ENCODE peak calls at places on chromosome 2, in seven cellular contexts. One of them, this sample, is unnamed.

GRCh38 chr2:113015655-113016054 is 10.4 kb downstream of the IL36A start:
- DNase-seq in H1: no peak
- DNase-seq in H9: no peak
- DNase-seq in mesendoderm: no peak
- DNase-seq in trophoblast cell: no peak
- DNase-seq in IMR-90: no peak
- DNase-seq in neuronal stem cell: no peak
- DNase-seq in this sample: no peak

GRCh38 chr2:207516206-207516605 is 13.6 kb upstream of the CREB1 start:
- DNase-seq in mesendoderm: no peak
- DNase-seq in H1: no peak
- DNase-seq in IMR-90: no peak
- DNase-seq in H9: no peak
- DNase-seq in neuronal stem cell: no peak
- DNase-seq in trophoblast cell: no peak
- DNase-seq in this sample: no peak

GRCh38 chr2:233714164-233714563 is 1.5 kb downstream of the UGT1A5 start:
- DNase-seq in H9: no peak
- DNase-seq in trophoblast cell: no peak
- DNase-seq in H1: no peak
- DNase-seq in neuronal stem cell: no peak
- DNase-seq in mesendoderm: no peak
- DNase-seq in IMR-90: no peak
- DNase-seq in this sample: no peak

GRCh38 chr2:41199320-41199719 is 747.4 kb upstream of the SLC8A1 start:
- DNase-seq in IMR-90: no peak
- DNase-seq in H9: no peak
- DNase-seq in mesendoderm: no peak
- DNase-seq in trophoblast cell: no peak
- DNase-seq in H1: no peak
- DNase-seq in neuronal stem cell: no peak
- DNase-seq in this sample: no peak

GRCh38 chr2:120866483-120867140 is 130.9 kb downstream of the GLI2 start:
- DNase-seq in trophoblast cell: peak
- DNase-seq in H9: no peak
- DNase-seq in IMR-90: no peak
- DNase-seq in H1: no peak
- DNase-seq in neuronal stem cell: no peak
- DNase-seq in mesendoderm: no peak
- DNase-seq in this sample: no peak

GRCh38 chr2:127174977-127175376 is 45.1 kb downstream of the CYP27C1 start:
- DNase-seq in H1: no peak
- DNase-seq in neuronal stem cell: no peak
- DNase-seq in IMR-90: peak
- DNase-seq in H9: no peak
- DNase-seq in mesendoderm: no peak
- DNase-seq in trophoblast cell: no peak
- DNase-seq in this sample: peak

GRCh38 chr2:13558368-13558767 is 841.6 kb downstream of the TRIB2 start:
- DNase-seq in mesendoderm: peak
- DNase-seq in trophoblast cell: no peak
- DNase-seq in IMR-90: peak
- DNase-seq in H9: no peak
- DNase-seq in neuronal stem cell: no peak
- DNase-seq in H1: no peak
- DNase-seq in this sample: peak

GRCh38 chr2:194819367-194819766 is 837.7 kb upstream of the SLC39A10 start:
- DNase-seq in IMR-90: no peak
- DNase-seq in H9: no peak
- DNase-seq in mesendoderm: peak
- DNase-seq in neuronal stem cell: peak
- DNase-seq in trophoblast cell: no peak
- DNase-seq in H1: no peak
- DNase-seq in this sample: no peak

DNA sequence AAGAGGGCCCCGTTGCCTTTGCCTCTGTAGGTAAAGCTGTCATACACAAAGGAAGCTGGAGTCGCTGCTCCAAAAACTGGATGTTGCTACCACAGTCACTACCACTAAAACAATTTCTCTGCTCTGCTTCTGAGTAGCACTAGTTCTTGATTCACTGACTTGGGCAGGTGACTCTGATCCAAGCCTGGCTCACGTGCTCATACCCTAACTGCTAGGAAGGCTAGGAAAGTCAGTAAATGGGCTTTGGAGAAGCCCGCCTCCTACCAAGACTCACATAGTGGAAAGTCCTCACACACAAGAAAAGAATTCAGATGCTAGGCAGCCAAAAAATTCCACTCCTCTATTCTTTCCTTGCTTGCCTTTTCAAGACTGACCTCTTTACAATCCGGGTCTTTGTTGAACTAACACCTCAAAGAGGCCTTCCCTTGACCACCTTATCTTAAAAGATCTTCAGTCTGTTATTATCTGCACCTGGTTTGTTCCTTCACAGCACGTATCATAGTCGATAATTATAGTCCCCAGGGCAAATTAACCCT is 11.4 kb upstream of the DYNC1I2 start:
- DNase-seq in mesendoderm: peak
- DNase-seq in IMR-90: no peak
- DNase-seq in H9: no peak
- DNase-seq in neuronal stem cell: peak
- DNase-seq in H1: no peak
- DNase-seq in trophoblast cell: peak
- DNase-seq in this sample: no peak
- H2AK5ac ChIP-seq in mesendoderm: no peak
- H2AK5ac ChIP-seq in IMR-90: no peak
- H2AK5ac ChIP-seq in H9: no peak
- H2AK5ac ChIP-seq in neuronal stem cell: no peak
- H2AK5ac ChIP-seq in H1: no peak
- H2AK5ac ChIP-seq in trophoblast cell: no peak
- H2AK5ac ChIP-seq in this sample: no peak

GRCh38 chr2:168058675-168059074 is 188.7 kb downstream of the STK39 start:
- DNase-seq in IMR-90: no peak
- DNase-seq in trophoblast cell: no peak
- DNase-seq in H1: no peak
- DNase-seq in mesendoderm: no peak
- DNase-seq in neuronal stem cell: no peak
- DNase-seq in H9: no peak
- DNase-seq in this sample: no peak

GRCh38 chr2:168062054-168062453 is 185.3 kb downstream of the STK39 start:
- DNase-seq in IMR-90: no peak
- DNase-seq in H1: no peak
- DNase-seq in mesendoderm: no peak
- DNase-seq in neuronal stem cell: no peak
- DNase-seq in H9: no peak
- DNase-seq in trophoblast cell: no peak
- DNase-seq in this sample: no peak

GRCh38 chr2:168060956-168061750 is 186.2 kb downstream of the STK39 start:
- DNase-seq in H9: no peak
- DNase-seq in trophoblast cell: no peak
- DNase-seq in IMR-90: peak
- DNase-seq in mesendoderm: no peak
- DNase-seq in H1: no peak
- DNase-seq in neuronal stem cell: no peak
- DNase-seq in this sample: peak

GRCh38 chr2:168056242-168056641 is 191.2 kb downstream of the STK39 start:
- DNase-seq in H9: no peak
- DNase-seq in trophoblast cell: no peak
- DNase-seq in mesendoderm: peak
- DNase-seq in H1: no peak
- DNase-seq in IMR-90: no peak
- DNase-seq in neuronal stem cell: no peak
- DNase-seq in this sample: no peak

DNA sequence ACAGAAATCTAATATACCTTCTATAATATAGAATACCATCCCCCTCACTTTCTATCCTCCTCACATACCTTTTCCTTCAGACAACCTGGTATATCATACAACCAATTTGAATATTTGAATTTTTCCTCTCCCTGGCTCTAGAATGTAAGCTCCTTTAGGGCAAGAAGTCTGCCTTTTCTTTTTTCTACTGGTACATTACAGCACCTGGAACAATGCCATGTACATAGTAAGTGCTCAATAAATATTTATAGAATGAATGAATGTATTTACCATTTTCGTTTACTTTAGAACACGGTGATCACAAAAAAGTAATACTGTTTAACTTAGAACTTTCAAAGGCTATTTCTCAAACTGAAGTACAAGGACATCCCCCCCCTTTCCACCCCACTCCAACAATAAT is 187.6 kb downstream of the STK39 start:
- DNase-seq in IMR-90: no peak
- DNase-seq in mesendoderm: no peak
- DNase-seq in H9: no peak
- DNase-seq in neuronal stem cell: no peak
- DNase-seq in H1: no peak
- DNase-seq in trophoblast cell: no peak
- DNase-seq in this sample: no peak
- H2AK5ac ChIP-seq in IMR-90: no peak
- H2AK5ac ChIP-seq in mesendoderm: no peak
- H2AK5ac ChIP-seq in H9: no peak
- H2AK5ac ChIP-seq in neuronal stem cell: no peak
- H2AK5ac ChIP-seq in H1: no peak
- H2AK5ac ChIP-seq in trophoblast cell: no peak
- H2AK5ac ChIP-seq in this sample: no peak

DNA sequence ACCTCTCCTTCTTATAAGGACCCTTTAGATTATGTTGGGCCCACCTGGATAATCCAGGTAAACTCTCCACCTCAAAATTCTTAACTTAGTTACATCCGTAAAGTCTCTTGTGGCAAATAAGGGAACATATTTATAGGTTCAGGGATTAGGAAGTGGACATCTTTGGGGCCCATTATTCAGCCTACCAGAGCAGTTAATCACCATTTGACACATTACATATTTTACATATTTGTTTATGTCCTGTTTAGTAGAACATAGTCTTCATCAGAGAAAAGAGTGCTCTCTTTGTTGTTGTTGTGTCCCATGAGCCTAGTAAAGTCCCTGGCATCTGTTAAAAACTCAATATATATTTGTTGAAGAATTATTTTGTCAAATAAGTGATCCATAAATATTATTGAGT is 134.0 kb upstream of the SPATS2L start:
- DNase-seq in neuronal stem cell: no peak
- DNase-seq in H9: no peak
- DNase-seq in mesendoderm: no peak
- DNase-seq in IMR-90: no peak
- DNase-seq in H1: no peak
- DNase-seq in trophoblast cell: no peak
- DNase-seq in this sample: no peak
- H2AK5ac ChIP-seq in neuronal stem cell: no peak
- H2AK5ac ChIP-seq in H9: no peak
- H2AK5ac ChIP-seq in mesendoderm: no peak
- H2AK5ac ChIP-seq in IMR-90: no peak
- H2AK5ac ChIP-seq in H1: no peak
- H2AK5ac ChIP-seq in trophoblast cell: no peak
- H2AK5ac ChIP-seq in this sample: no peak

DNA sequence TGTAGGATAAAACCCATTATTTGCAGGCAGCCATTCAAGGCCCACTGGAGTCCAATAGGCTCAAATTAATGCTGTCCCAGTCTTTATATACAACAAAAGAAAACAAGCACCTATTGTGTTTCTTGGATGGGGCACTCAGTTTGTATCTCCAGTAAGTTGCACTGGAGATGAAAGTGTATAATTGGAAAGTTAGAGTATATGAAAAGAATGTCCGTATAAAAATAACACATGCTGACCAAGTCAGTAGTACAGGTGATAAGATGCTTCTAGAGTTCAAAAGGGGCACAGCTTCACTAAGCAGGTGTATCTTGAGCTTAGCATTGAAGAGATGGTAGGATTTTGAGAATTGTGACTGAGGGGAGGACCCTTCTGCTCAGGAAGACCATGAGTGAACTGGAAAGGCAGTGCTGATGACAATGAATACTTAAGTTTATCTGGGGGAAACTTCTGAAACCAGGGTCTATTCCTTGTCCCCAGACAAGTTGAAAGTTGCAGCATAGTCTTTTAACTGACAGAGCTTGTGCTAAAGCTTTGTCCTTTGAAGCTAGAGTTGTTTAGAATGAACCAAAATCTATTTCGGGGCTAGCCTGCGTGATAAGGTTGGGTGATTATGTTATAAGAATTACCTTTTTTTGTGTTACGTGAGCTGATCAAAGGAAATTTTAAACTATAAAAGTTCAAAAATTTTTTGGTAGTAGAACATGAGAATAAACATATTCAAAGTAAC is 15.2 kb downstream of the LCLAT1 start:
- DNase-seq in IMR-90: no peak
- DNase-seq in H9: no peak
- DNase-seq in neuronal stem cell: no peak
- DNase-seq in mesendoderm: no peak
- DNase-seq in H1: no peak
- DNase-seq in trophoblast cell: no peak
- DNase-seq in this sample: no peak
- H2AK5ac ChIP-seq in IMR-90: no peak
- H2AK5ac ChIP-seq in H9: no peak
- H2AK5ac ChIP-seq in neuronal stem cell: no peak
- H2AK5ac ChIP-seq in mesendoderm: no peak
- H2AK5ac ChIP-seq in H1: no peak
- H2AK5ac ChIP-seq in trophoblast cell: no peak
- H2AK5ac ChIP-seq in this sample: no peak

DNA sequence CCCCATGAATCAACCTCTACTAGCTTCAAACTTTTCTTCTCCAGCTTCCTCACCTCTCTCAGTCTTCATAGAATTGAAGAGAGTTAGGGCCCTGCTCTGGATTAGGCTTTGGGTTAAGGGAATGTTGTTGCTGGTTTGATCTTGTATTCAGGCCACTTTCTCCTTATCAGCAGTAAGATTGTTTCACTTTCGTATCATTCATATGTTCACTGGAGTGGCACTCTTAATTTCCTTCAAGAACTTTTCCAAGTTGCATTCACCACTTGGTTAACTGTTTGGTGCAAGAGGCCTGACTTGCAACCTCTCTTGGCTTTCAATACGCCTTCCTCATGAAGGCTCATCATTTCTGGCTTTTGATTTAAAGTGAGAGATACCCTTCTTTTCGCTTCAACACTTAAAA is 22.8 kb downstream of the OXER1 start:
- DNase-seq in IMR-90: no peak
- DNase-seq in H9: no peak
- DNase-seq in mesendoderm: no peak
- DNase-seq in neuronal stem cell: no peak
- DNase-seq in trophoblast cell: no peak
- DNase-seq in H1: no peak
- DNase-seq in this sample: no peak
- H2AK5ac ChIP-seq in IMR-90: no peak
- H2AK5ac ChIP-seq in H9: no peak
- H2AK5ac ChIP-seq in mesendoderm: no peak
- H2AK5ac ChIP-seq in neuronal stem cell: no peak
- H2AK5ac ChIP-seq in trophoblast cell: no peak
- H2AK5ac ChIP-seq in H1: no peak
- H2AK5ac ChIP-seq in this sample: no peak

DNA sequence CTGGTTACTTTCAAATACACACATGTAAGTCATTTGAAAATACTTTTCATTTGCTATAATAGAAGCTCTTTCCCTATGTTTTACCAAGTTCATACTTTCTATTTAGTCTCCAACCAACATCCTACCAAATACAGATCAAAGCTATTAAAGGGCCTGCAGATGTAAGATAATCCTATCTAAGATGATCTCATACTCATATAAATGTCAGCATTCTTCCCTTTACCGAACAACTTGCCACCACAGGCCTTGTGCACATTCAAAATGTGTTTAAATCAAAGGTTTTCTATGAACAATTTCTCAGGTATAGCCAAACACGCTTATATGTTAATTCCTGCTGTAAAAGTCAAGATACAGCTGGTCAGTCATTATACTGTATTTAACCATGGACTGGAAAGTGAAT is 23.3 kb downstream of the KCTD18 start:
- DNase-seq in trophoblast cell: no peak
- DNase-seq in H1: no peak
- DNase-seq in neuronal stem cell: no peak
- DNase-seq in IMR-90: peak
- DNase-seq in mesendoderm: no peak
- DNase-seq in H9: no peak
- DNase-seq in this sample: no peak
- H2AK5ac ChIP-seq in trophoblast cell: no peak
- H2AK5ac ChIP-seq in H1: no peak
- H2AK5ac ChIP-seq in neuronal stem cell: no peak
- H2AK5ac ChIP-seq in IMR-90: no peak
- H2AK5ac ChIP-seq in mesendoderm: no peak
- H2AK5ac ChIP-seq in H9: no peak
- H2AK5ac ChIP-seq in this sample: no peak